ENCODE peak calls at places on chromosomes 11 and 22, in nine cellular contexts. T is right atrium auricular region; F is CD8-positive, alpha-beta memory T cell; N is pancreas; V is naive thymus-derived CD8-positive, alpha-beta T cell; M is iris pigment epithelial cell; E is RPMI8226; L is COR-L47; D is fibroblast of villous mesenchyme. H is an unnamed sample.
A peak's percentile ranks its signal among the peaks of the same experiment; 100 is the strongest.

GRCh38 chr11:14750911-14751310 is 107.3 kb downstream of the PDE3B start:
- DNase-seq in T (no peak), F (no peak), N (no peak), V (no peak), M (no peak), E (no peak), L (no peak), D (no peak), H (no peak)

GRCh38 chr22:43438666-43439347 is 27.0 kb downstream of the MPPED1 start:
- DNase-seq in T (no peak), F (no peak), N (no peak), V (no peak), M (no peak), E (no peak), L (no peak), D (no peak), H (no peak)

GRCh38 chr22:50460942-50461341 is 13.9 kb downstream of the SBF1 start:
- DNase-seq in T (no peak), F (no peak), N (no peak), V (no peak), M (no peak), E (no peak), L (no peak), D (no peak), H (no peak)

GRCh38 chr22:32905400-32905799 is 103.9 kb downstream of the TIMP3 start:
- DNase-seq in T (no peak), F (no peak), N (no peak), V (no peak), M (no peak), E (no peak), L (no peak), D (no peak), H (no peak)

GRCh38 chr11:34641456-34641855 is 20.6 kb downstream of the EHF start:
- DNase-seq in T (no peak), F (no peak), N (no peak), V (no peak), M (no peak), E (no peak), L (no peak), D (peak; percentile 62), H (no peak)

GRCh38 chr11:47394322-47395224 is 13.8 kb upstream of the SLC39A13 start:
- DNase-seq in T (no peak), F (peak; percentile 31), N (no peak), V (no peak), M (peak; percentile 92), E (peak; percentile 76), L (no peak), D (peak; percentile 57), H (no peak)

GRCh38 chr11:3109921-3110706 is 52.9 kb upstream of the CARS1 start:
- DNase-seq in T (no peak), F (no peak), N (no peak), V (peak; percentile 46), M (peak; percentile 30), E (peak; percentile 67), L (peak; percentile 59), D (peak; percentile 22), H (no peak)

GRCh38 chr22:39526736-39527171 is 5.8 kb downstream of the RPS19BP1 start:
- DNase-seq in T (no peak), F (no peak), N (no peak), V (no peak), M (no peak), E (peak; percentile 67), L (no peak), D (no peak), H (no peak)

GRCh38 chr22:45429424-45429823 is 15.9 kb downstream of the RIBC2 start:
- DNase-seq in T (no peak), F (no peak), N (no peak), V (no peak), M (no peak), E (no peak), L (no peak), D (no peak), H (no peak)

GRCh38 chr11:4090258-4090657 is 4.3 kb upstream of the RRM1 start:
- DNase-seq in T (no peak), F (no peak), N (no peak), V (peak; percentile 65), M (no peak), E (no peak), L (no peak), D (no peak), H (no peak)

GRCh38 chr11:57547854-57548377 is 10.5 kb downstream of the SMTNL1 start:
- DNase-seq in T (no peak), F (no peak), N (peak; percentile 56), V (no peak), M (no peak), E (peak; percentile 96), L (no peak), D (no peak), H (no peak)

GRCh38 chr11:8917157-8917820 is 6.3 kb downstream of the AKIP1 start:
- DNase-seq in T (no peak), F (no peak), N (no peak), V (no peak), M (peak; percentile 93), E (peak; percentile 19), L (no peak), D (peak; percentile 87), H (no peak)

GRCh38 chr11:129720994-129721393 is 94.7 kb upstream of the TMEM45B start:
- DNase-seq in T (no peak), F (no peak), N (no peak), V (no peak), M (no peak), E (no peak), L (no peak), D (no peak), H (no peak)

H was measured in NCI-H774.